ENCODE peak calls at places on chromosomes 13 and 19, in four cellular contexts. Z is neuronal stem cell, T is mesenchymal stem cell, U is mesendoderm. C is an unnamed sample.

GRCh38 chr19:20558011-20558410 is 7.6 kb downstream of the ZNF737 start:
- DNase-seq in T (no peak), Z (no peak), U (peak), C (no peak)

GRCh38 chr19:45189971-45190370 is 11.4 kb downstream of the BLOC1S3 start:
- DNase-seq in Z (no peak), T (no peak), U (no peak), C (no peak)

GRCh38 chr19:39923862-39924261 is 10.6 kb downstream of the FCGBP start:
- DNase-seq in Z (no peak), U (no peak), T (no peak), C (no peak)

GRCh38 chr19:35612559-35613321 is at the start of gene HAUS5:
- DNase-seq in U (peak), Z (peak), T (peak), C (peak)

GRCh38 chr19:12665281-12665573 is 1.3 kb downstream of the MAN2B1 start:
- DNase-seq in U (no peak), Z (no peak), T (no peak), C (no peak)

GRCh38 chr19:53877361-53877766 is 4.6 kb upstream of the PRKCG start:
- DNase-seq in T (peak), U (no peak), Z (no peak), C (no peak)

GRCh38 chr13:65605386-65605785 is 1624.8 kb downstream of the PCDH9 start:
- DNase-seq in T (peak), Z (no peak), U (no peak), C (peak)

GRCh38 chr13:51764184-51765141 is 39.5 kb downstream of the DHRS12 start:
- DNase-seq in Z (no peak), T (peak), U (no peak), C (peak)

GRCh38 chr13:73938375-73939070 is 195.7 kb downstream of the KLF12 start:
- DNase-seq in T (peak), Z (peak), U (peak), C (peak)

GRCh38 chr13:92767468-92767867 is 459.1 kb upstream of the GPC6 start:
- DNase-seq in T (peak), U (no peak), Z (no peak), C (no peak)

GRCh38 chr19:34084396-34085145 is 87.7 kb upstream of the LSM14A start:
- DNase-seq in Z (no peak), T (no peak), U (no peak), C (no peak)

GRCh38 chr13:42891591-42891990 is 100.5 kb downstream of the EPSTI1 start:
- DNase-seq in Z (no peak), U (no peak), T (no peak), C (no peak)

GRCh38 chr13:47997384-47997783 is 3.7 kb downstream of the SUCLA2 start:
- DNase-seq in T (no peak), U (no peak), Z (no peak), C (no peak)

GRCh38 chr13:30346159-30346788 is 38.9 kb upstream of the KATNAL1 start:
- DNase-seq in U (no peak), Z (no peak), T (no peak), C (no peak)

GRCh38 chr13:70310720-70311119 is 202.5 kb upstream of the KLHL1 start:
- DNase-seq in T (peak), U (peak), Z (peak), C (no peak)

GRCh38 chr19:39514840-39515550 is at the start of gene SELENOV:
- DNase-seq in T (no peak), U (peak), Z (no peak), C (no peak)

DNA sequence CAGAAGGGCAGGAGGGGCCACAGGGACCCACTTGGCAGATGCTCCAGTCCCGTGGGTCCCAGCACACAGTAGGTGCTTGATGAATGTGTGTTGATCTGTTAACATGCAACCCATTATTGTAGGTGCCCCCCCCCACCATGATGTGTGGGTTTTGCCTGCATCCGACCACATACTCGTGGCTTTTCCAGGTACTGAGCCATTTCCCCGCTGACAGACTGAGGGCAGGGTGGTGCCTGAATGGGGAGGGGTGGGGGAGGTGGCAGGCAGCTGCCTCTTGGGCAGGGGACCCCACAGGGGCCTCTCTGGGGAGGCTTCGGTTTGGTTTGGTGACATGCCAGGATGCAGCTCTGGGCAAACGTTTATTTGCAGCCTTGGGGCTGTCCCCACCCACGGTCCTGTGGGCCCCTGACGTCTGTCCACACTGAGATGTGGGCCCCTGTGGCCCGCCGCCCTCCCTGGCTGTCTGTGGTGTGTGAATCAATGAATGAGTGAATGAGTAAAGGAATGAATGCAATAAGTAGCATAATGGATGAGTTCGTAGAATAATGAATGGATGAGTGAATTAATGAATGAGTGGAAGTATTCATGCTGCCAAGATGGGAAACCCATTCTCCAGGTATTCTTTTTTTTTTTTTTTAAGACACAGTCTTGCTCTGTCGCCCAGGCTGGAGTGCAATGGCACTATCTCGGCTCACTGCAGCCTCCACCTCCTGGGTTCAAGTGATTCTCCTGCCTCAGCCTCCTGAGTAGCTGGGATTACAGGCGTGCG is 9.0 kb upstream of the JUND start:
- DNase-seq in U (no peak), T (no peak), Z (no peak), C (peak)
- H3K9ac ChIP-seq in U (no peak), T (peak), Z (no peak), C (peak)

GRCh38 chr19:16922949-16923348 is 34.1 kb downstream of the F2RL3 start:
- DNase-seq in Z (no peak), U (no peak), T (no peak), C (no peak)
- H3K18ac ChIP-seq in Z (no peak), U (no peak), T (no peak), C (no peak)

DNA sequence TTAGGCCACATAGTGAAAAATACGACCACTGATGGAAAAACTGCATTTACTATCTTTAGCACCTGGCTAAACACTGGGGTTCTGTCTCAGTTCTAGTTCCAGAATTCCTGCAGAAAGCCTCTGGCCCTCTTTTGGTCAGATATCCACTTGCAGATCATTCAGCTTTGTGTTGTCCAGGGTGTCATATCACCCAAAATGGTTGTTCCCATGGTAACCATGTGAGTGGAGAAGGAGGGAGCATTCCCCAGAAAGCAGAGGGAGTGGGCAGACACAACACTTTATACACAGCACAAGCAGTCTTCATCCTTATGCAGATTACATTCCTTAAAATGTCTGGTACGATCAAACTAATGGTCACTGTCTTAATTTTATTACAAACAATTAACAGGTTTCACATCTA is 73.5 kb downstream of the CAB39L start:
- DNase-seq in T (no peak), U (peak), Z (peak), C (no peak)
- H3K9ac ChIP-seq in T (no peak), U (no peak), Z (no peak), C (no peak)

DNA sequence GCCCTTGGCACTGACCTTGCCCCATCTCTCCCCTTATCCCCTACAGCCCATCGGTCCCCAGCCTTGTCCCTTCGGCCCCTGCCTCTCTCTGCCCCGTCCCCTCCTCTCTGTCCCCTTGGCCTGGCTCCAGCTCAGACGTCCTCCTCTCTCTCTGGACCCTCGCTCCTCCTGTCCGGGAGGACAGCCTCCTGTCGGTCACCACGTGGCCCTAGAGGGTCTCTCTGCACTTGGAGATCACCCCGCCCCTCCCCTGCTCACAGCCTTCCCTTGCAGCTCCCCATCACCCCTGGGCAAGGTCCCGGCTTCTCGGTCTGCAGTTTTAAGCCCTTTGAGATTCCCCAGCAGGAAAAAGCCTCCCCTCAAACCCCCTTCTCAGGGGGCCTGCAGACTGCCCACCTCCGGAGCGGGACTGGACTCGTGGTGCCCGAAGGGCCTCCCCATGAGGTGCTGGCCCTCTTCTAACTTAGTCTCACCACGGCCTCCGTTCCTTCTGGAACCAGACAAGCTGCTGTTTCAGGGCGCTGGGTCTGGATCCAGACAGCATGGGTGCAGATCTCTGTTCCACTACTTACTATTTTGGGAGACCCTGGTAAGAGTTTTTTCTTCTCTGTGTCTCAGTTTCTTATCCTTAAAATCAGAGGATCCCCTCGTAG is 3.3 kb upstream of the KLK15 start:
- DNase-seq in T (no peak), U (no peak), Z (no peak), C (no peak)
- H3K18ac ChIP-seq in T (no peak), U (no peak), Z (no peak), C (no peak)

GRCh38 chr19:15469513-15470297 is 5.4 kb upstream of the RASAL3 start:
- DNase-seq in T (no peak), U (no peak), Z (no peak), C (no peak)

GRCh38 chr19:15466851-15467733 is 2.7 kb upstream of the RASAL3 start:
- DNase-seq in T (peak), U (no peak), Z (no peak), C (peak)

GRCh38 chr19:15464394-15465385 is at the start of gene RASAL3:
- DNase-seq in U (no peak), T (no peak), Z (no peak), C (no peak)

GRCh38 chr19:15468675-15469512 is 4.5 kb upstream of the RASAL3 start:
- DNase-seq in T (no peak), Z (no peak), U (no peak), C (no peak)

GRCh38 chr19:15467734-15468214 is 3.4 kb upstream of the RASAL3 start:
- DNase-seq in T (no peak), U (no peak), Z (no peak), C (no peak)
- H3K9ac ChIP-seq in T (no peak), U (no peak), Z (no peak), C (no peak)

C was measured in IMR-90.